ENCODE peak calls at places on chromosomes 7 and 10, in five cellular contexts. D is uterus, E is tibial artery, O is heart right ventricle, K is Peyer's patch. L is an unnamed sample.
A peak's percentile ranks its signal among the peaks of the same experiment; 100 is the strongest.

GRCh38 chr10:101716891-101717659 is 22.1 kb upstream of the FBXW4 start:
- DNase-seq in K (no peak), D (no peak), E (no peak), O (no peak), L (no peak)

GRCh38 chr7:128322040-128322643 is 21.6 kb downstream of the RBM28 start:
- DNase-seq in D (no peak), E (no peak), K (no peak), O (no peak), L (no peak)

GRCh38 chr10:1048349-1048731 is 579 bp downstream of the IDI1 start:
- DNase-seq in O (peak; percentile 35), E (peak; percentile 31), K (peak; percentile 62), D (no peak), L (peak; percentile 74)

GRCh38 chr7:65251851-65252620 is 121.6 kb upstream of the ZNF92 start:
- DNase-seq in E (no peak), K (peak; percentile 22), D (no peak), O (peak; percentile 29), L (peak; percentile 58)

GRCh38 chr7:136403591-136403990 is 426.4 kb upstream of the MTPN start:
- DNase-seq in K (no peak), E (no peak), D (no peak), O (no peak), L (no peak)

GRCh38 chr10:87862644-87863101 is 660 bp downstream of the KLLN start:
- DNase-seq in D (no peak), O (no peak), E (no peak), K (no peak), L (no peak)

GRCh38 chr10:132115736-132116135 is 50.0 kb downstream of the JAKMIP3 start:
- DNase-seq in K (no peak), O (peak; percentile 27), E (no peak), D (no peak), L (no peak)

GRCh38 chr7:106284516-106285050 is at the start of gene NAMPT:
- DNase-seq in K (peak; percentile 46), O (peak; percentile 48), D (peak; percentile 61), E (peak; percentile 52), L (peak; percentile 59)

GRCh38 chr7:129970816-129971215 is 18.1 kb upstream of the UBE2H start:
- DNase-seq in D (no peak), O (no peak), E (no peak), K (no peak), L (no peak)

GRCh38 chr7:33418251-33418701 is 288.9 kb downstream of the BBS9 start:
- DNase-seq in D (no peak), E (no peak), K (no peak), O (no peak), L (no peak)

GRCh38 chr10:132507956-132508490 is 29.6 kb upstream of the INPP5A start:
- DNase-seq in O (no peak), D (no peak), E (peak; percentile 17), K (no peak), L (no peak)

GRCh38 chr10:89250814-89251416 is 660 bp downstream of the LIPA start:
- DNase-seq in K (no peak), D (no peak), E (no peak), O (no peak), L (no peak)

GRCh38 chr10:132185601-132186487 is 904 bp upstream of the DPYSL4 start:
- DNase-seq in O (no peak), E (no peak), D (peak; percentile 39), K (no peak), L (no peak)

DNA sequence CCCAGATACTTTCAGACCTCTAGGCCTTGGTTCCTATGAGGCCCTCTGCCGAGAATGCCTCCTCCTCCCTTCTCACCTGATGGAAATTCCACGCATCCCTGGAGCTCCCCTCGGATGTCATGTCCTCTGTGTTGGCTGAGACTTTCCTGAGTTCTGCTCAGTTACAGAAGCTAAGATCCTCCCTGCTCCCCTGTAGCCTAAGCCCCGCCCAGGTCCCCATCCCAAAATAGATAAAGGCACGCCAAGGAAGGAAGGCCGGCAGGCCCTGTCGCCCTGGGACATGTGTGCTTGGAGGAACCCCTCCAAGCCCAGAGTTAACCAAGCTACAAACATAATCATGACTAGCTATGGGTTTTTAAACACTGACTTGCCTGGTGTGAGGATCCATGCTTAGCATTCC is 123.5 kb downstream of the SORBS1 start:
- DNase-seq in D (no peak), O (peak; percentile 66), K (no peak), E (no peak), L (no peak)
- H3K36me3 ChIP-seq in D (no peaks in the 10 kb centered on the region), O (no peaks in the 10 kb centered on the region), K (no peaks in the 10 kb centered on the region), E (peaks cover 68% of the 10 kb centered on the region), L (peaks cover 61% of the 10 kb centered on the region)

GRCh38 chr7:30584970-30585369 is 9.7 kb upstream of the GARS1 start:
- DNase-seq in O (no peak), E (no peak), K (no peak), D (no peak), L (no peak)
- H3K36me3 ChIP-seq in O (peaks cover 6% of the 10 kb centered on the region), E (peaks cover 24% of the 10 kb centered on the region), K (peaks cover 50% of the 10 kb centered on the region), D (no peaks in the 10 kb centered on the region), L (peaks cover 37% of the 10 kb centered on the region)

GRCh38 chr7:149476791-149477190 is 15.9 kb upstream of the ZNF777 start:
- DNase-seq in E (no peak), O (no peak), D (no peak), K (no peak), L (no peak)
- H3K36me3 ChIP-seq in E (peaks cover 37% of the 10 kb centered on the region), O (peaks cover 15% of the 10 kb centered on the region), D (no peaks in the 10 kb centered on the region), K (peaks cover 65% of the 10 kb centered on the region), L (peaks cover 57% of the 10 kb centered on the region)

GRCh38 chr7:45101748-45102147 is 9.7 kb downstream of the TBRG4 start:
- DNase-seq in K (no peak), D (no peak), E (no peak), O (no peak), L (no peak)

GRCh38 chr7:45098983-45099839 is 10.4 kb upstream of the NACAD start:
- DNase-seq in D (no peak), K (no peak), E (no peak), O (no peak), L (no peak)

GRCh38 chr7:45102785-45103712 is 8.4 kb downstream of the TBRG4 start:
- DNase-seq in K (no peak), O (no peak), D (no peak), E (no peak), L (no peak)

GRCh38 chr7:45099891-45100760 is 11.4 kb upstream of the NACAD start:
- DNase-seq in K (no peak), E (no peak), D (no peak), O (no peak), L (no peak)

DNA sequence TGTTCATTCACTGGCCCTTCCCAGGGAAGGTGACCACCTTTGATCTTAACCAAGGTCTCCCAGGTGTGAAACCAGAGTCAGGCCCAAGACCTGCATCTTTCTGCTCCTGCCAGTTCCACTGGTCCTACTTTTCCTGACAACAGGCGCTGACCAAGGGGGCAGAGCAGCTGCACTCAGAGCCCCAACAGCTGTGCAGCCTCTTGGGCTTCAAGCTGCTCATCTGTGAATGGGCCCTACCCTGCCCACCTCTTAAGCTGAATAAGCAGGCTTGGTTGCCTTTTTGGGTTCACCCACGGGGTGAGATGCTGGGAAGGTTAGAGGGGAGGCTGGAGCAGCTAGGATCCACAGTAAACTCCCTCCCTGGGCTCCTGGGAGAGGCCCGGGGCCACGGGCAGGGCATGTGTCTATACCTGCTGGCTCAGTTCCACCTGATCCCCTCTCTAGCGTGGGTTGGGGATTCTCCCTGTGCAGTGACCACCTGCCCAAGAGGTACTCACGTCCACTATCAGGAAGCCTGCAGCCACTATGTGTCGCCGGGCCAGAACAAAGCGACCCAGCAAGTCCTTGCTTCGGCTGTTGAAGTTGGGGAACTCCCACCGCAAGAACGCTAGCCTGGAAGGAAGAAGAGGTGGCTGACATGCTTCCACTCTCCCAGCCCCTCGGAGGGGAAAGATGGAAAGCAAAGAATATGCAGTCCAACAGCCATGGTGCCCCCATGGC is 10.6 kb downstream of the TBRG4 start:
- DNase-seq in O (no peak), K (no peak), D (no peak), E (no peak), L (no peak)
- H3K36me3 ChIP-seq in O (peaks cover 30% of the 10 kb centered on the region), K (peaks cover 76% of the 10 kb centered on the region), D (no peaks in the 10 kb centered on the region), E (peaks cover 64% of the 10 kb centered on the region), L (peaks cover 77% of the 10 kb centered on the region)

DNA sequence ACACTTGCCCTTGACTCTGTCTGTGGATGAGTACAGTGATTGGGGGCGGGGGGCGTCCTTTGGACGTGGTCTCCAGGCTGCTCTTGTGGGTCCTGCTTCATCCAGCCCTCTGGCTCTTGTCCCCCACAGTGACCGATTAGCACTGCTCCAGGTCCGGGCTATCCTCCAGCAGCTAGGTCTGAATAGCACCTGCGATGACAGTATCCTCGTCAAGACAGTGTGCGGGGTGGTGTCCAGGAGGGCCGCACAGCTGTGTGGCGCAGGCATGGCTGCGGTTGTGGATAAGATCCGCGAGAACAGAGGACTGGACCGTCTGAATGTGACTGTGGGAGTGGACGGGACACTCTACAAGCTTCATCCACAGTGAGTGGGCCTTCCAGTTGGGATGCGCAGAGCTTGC is 18.3 kb downstream of the TACR2 start:
- DNase-seq in D (peak; percentile 32), O (no peak), E (no peak), K (no peak), L (no peak)
- H3K36me3 ChIP-seq in D (no peaks in the 10 kb centered on the region), O (no peaks in the 10 kb centered on the region), E (peaks cover 57% of the 10 kb centered on the region), K (peaks cover 56% of the 10 kb centered on the region), L (peaks cover 87% of the 10 kb centered on the region)

GRCh38 chr7:966291-967069 is 8.9 kb downstream of the COX19 start:
- DNase-seq in D (no peak), E (no peak), O (no peak), K (no peak), L (no peak)

GRCh38 chr7:969403-969802 is 5.9 kb downstream of the COX19 start:
- DNase-seq in E (no peak), K (no peak), O (no peak), D (no peak), L (no peak)

GRCh38 chr7:968205-968754 is 7.1 kb downstream of the COX19 start:
- DNase-seq in K (no peak), D (no peak), E (no peak), O (no peak), L (no peak)

GRCh38 chr7:964401-965231 is 10.1 kb upstream of the ADAP1 start:
- DNase-seq in E (peak; percentile 72), O (peak; percentile 66), D (peak; percentile 63), K (no peak), L (peak; percentile 79)

DNA sequence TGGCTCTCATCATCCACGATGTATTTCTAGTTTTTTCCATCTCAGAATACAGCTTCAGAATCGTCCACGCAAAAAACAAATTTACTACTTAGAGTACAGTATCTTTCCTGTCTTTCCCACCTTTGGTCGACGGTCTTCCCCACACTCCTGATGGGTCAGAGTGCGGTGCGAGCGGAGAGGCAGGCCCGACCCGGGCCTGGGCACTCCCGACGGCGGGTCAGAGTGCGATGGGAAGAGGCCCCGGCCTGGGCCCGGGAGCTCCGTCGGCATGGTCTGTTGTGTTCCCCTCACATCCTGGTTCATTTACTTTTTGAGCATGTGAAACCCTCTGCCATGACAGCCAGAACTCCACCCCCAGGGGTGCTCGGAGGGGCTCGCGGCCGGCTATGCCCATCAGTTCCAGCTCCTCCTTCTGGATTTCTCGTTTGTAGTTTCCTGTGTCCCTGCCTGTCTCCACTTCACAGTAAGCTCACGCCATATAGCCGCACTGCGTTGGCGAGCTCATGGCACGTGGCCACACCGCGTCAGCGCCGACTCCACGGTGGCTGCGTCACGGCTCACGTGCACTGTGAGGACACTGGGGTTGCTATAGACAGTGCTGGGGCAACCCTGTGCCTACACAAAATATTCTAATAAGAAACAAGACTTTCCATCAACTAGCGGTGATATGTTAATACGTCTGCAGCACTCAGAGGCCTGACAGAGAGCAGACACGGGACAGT is 7.8 kb downstream of the COX19 start:
- DNase-seq in E (no peak), O (no peak), D (no peak), K (no peak), L (no peak)
- H3K36me3 ChIP-seq in E (peaks cover 29% of the 10 kb centered on the region), O (no peaks in the 10 kb centered on the region), D (no peaks in the 10 kb centered on the region), K (peaks cover 60% of the 10 kb centered on the region), L (peaks cover 49% of the 10 kb centered on the region)

GRCh38 chr7:131537581-131537980 is 18.8 kb downstream of the PODXL start:
- DNase-seq in K (no peak), O (no peak), E (no peak), D (no peak), L (no peak)
- H3K36me3 ChIP-seq in K (no peaks in the 10 kb centered on the region), O (no peaks in the 10 kb centered on the region), E (no peaks in the 10 kb centered on the region), D (no peaks in the 10 kb centered on the region), L (no peaks in the 10 kb centered on the region)

L was measured in right atrium auricular region.